ENCODE peak calls at places on chromosomes 1 and 21, in six cellular contexts. V is left ventricle myocardium inferior, N is dorsolateral prefrontal cortex, Y is lung, W is pancreas, D is GM12865. H is an unnamed sample.

GRCh38 chr1:46523556-46524443 is 27.6 kb downstream of the KNCN start:
- DNase-seq in N (no peak), V (no peak), W (peak; percentile 29), D (no peak), Y (no peak), H (no peak)

GRCh38 chr21:42317826-42318746 is 2.9 kb upstream of the TFF3 start:
- DNase-seq in W (no peak), N (no peak), V (no peak), Y (no peak), D (no peak), H (no peak)

GRCh38 chr1:15948600-15949452 is 27.1 kb downstream of the ZBTB17 start:
- DNase-seq in V (peak; percentile 64), N (no peak), D (peak; percentile 37), W (no peak), Y (peak; percentile 89), H (no peak)

GRCh38 chr1:16236091-16236494 is 890 bp downstream of the CPLANE2 start:
- DNase-seq in Y (peak; percentile 53), N (no peak), W (peak; percentile 56), V (no peak), D (peak; percentile 69), H (peak; percentile 76)

GRCh38 chr1:222136869-222137268 is 395.0 kb upstream of the DUSP10 start:
- DNase-seq in N (no peak), Y (no peak), D (no peak), W (no peak), V (no peak), H (no peak)

GRCh38 chr1:200124309-200124708 is 96.8 kb downstream of the NR5A2 start:
- DNase-seq in N (no peak), W (no peak), V (no peak), D (no peak), Y (no peak), H (no peak)

GRCh38 chr1:22229374-22229773 is 86.5 kb upstream of the WNT4 start:
- DNase-seq in N (no peak), V (no peak), W (no peak), D (no peak), Y (no peak), H (no peak)

GRCh38 chr1:218135358-218135757 is 149.7 kb upstream of the RRP15 start:
- DNase-seq in W (no peak), Y (no peak), D (no peak), V (no peak), N (no peak), H (no peak)

GRCh38 chr1:187971851-187972250 is 1143.1 kb downstream of the PLA2G4A start:
- DNase-seq in N (no peak), W (no peak), D (no peak), Y (no peak), V (no peak), H (no peak)

GRCh38 chr1:198275598-198275997 is 118.8 kb downstream of the NEK7 start:
- DNase-seq in Y (no peak), V (no peak), N (no peak), W (no peak), D (no peak), H (no peak)

GRCh38 chr1:224408294-224408590 is 26.4 kb downstream of the WDR26 start:
- DNase-seq in D (no peak), N (no peak), W (no peak), V (no peak), Y (no peak), H (no peak)

GRCh38 chr1:7454052-7454815 is 316.9 kb upstream of the VAMP3 start:
- DNase-seq in W (peak; percentile 51), V (peak; percentile 31), N (no peak), Y (peak; percentile 40), D (peak; percentile 28), H (no peak)

GRCh38 chr1:907611-908451 is 15.9 kb upstream of the SAMD11 start:
- DNase-seq in D (no peak), N (no peak), Y (no peak), W (peak; percentile 58), V (no peak), H (no peak)

GRCh38 chr1:101203812-101204540 is 32.8 kb upstream of the S1PR1 start:
- DNase-seq in D (no peak), Y (no peak), W (no peak), N (no peak), V (no peak), H (no peak)

GRCh38 chr21:37429356-37429755 is 62.8 kb downstream of the DYRK1A start:
- DNase-seq in D (no peak), W (no peak), V (no peak), N (no peak), Y (no peak), H (no peak)

GRCh38 chr1:93811646-93812045 is 67.4 kb downstream of the DNTTIP2 start:
- DNase-seq in D (no peak), V (no peak), N (no peak), W (no peak), Y (no peak), H (no peak)

GRCh38 chr1:12450090-12450764 is 167.8 kb downstream of the DHRS3 start:
- DNase-seq in W (no peak), D (no peak), V (peak; percentile 48), Y (no peak), N (peak; percentile 41), H (no peak)

GRCh38 chr1:42922687-42923366 is 35.8 kb downstream of the SLC2A1 start:
- DNase-seq in N (no peak), W (no peak), D (peak; percentile 85), V (no peak), Y (peak; percentile 45), H (peak; percentile 85)

GRCh38 chr1:8170059-8170835 is 144.1 kb upstream of the ERRFI1 start:
- DNase-seq in W (peak; percentile 68), D (no peak), V (no peak), N (no peak), Y (no peak), H (no peak)

GRCh38 chr1:220878223-220879081 is 791 bp upstream of the HLX start:
- DNase-seq in V (peak; percentile 41), N (no peak), Y (no peak), W (peak; percentile 60), D (peak; percentile 35), H (no peak)

GRCh38 chr1:11692899-11693590 is 1.5 kb downstream of the DRAXIN start:
- DNase-seq in N (no peak), W (no peak), Y (no peak), V (no peak), D (no peak), H (peak; percentile 32)

GRCh38 chr1:162823231-162823630 is 32.7 kb downstream of the HSD17B7 start:
- DNase-seq in Y (no peak), N (no peak), W (no peak), D (no peak), V (no peak), H (no peak)

GRCh38 chr21:24025101-24025500 is 1582.2 kb downstream of the MRPL39 start:
- DNase-seq in V (no peak), Y (no peak), D (no peak), N (no peak), W (no peak), H (no peak)

GRCh38 chr21:44957901-44958451 is 18.1 kb downstream of the SLX9 start:
- DNase-seq in V (peak; percentile 35), D (no peak), Y (no peak), W (peak; percentile 67), N (no peak), H (no peak)

GRCh38 chr1:31759266-31760023 is 4.7 kb downstream of the ADGRB2 start:
- DNase-seq in W (peak; percentile 12), N (no peak), Y (no peak), V (no peak), D (no peak), H (no peak)

GRCh38 chr1:36771678-36772284 is 262.5 kb downstream of the GRIK3 start:
- DNase-seq in Y (no peak), D (no peak), N (no peak), W (no peak), V (no peak), H (no peak)
- H3K4me3 ChIP-seq in Y (no peak overlapping the region), D (no peak overlapping the region), N (no peak overlapping the region), W (no peak overlapping the region), V (no peak overlapping the region), H (no peak overlapping the region)

DNA sequence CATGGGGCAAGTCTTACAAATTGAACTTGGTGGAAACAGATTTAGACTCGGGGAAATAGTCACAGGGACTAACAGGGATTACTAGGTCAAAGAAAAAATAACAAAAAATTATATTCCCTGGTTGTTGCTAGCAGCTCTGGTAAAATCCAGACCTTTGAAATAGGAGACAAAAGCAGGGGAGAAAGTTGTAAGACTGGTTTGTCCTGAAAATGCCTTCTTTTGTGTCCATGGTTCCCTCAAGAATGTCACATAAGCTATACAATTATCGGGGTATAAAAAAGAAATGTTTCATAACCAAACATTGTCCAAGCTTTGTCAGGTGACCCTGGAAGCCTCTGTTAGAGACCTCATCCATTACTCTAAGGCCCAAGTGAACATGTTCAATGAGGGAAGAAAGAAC is 33.1 kb downstream of the KIAA0319L start:
- DNase-seq in D (no peak), V (no peak), W (no peak), Y (no peak), N (no peak), H (no peak)
- H3K4me3 ChIP-seq in D (no peak overlapping the region), V (no peak overlapping the region), W (no peak overlapping the region), Y (no peak overlapping the region), N (no peak overlapping the region), H (no peak overlapping the region)

GRCh38 chr1:203199481-203200058 is 13.1 kb upstream of the CHI3L1 start:
- DNase-seq in N (no peak), W (no peak), V (no peak), D (no peak), Y (no peak), H (no peak)
- H3K4me3 ChIP-seq in N (no peak overlapping the region), W (no peak overlapping the region), V (no peak overlapping the region), D (no peak overlapping the region), Y (no peak overlapping the region), H (no peak overlapping the region)

GRCh38 chr1:37797750-37798345 is 4.2 kb downstream of the MANEAL start:
- DNase-seq in Y (no peak), N (no peak), W (no peak), V (no peak), D (no peak), H (no peak)

GRCh38 chr1:37793773-37794371 is at the start of gene MANEAL:
- DNase-seq in Y (no peak), D (peak; percentile 84), W (peak; percentile 80), N (peak; percentile 31), V (peak; percentile 32), H (no peak)

GRCh38 chr1:37794372-37795339 is 1.0 kb downstream of the MANEAL start:
- DNase-seq in V (no peak), Y (no peak), N (no peak), D (no peak), W (peak; percentile 80), H (no peak)

GRCh38 chr1:37795340-37796110 is 1.9 kb downstream of the MANEAL start:
- DNase-seq in Y (peak; percentile 53), N (no peak), W (peak; percentile 89), D (peak; percentile 23), V (peak; percentile 53), H (no peak)

DNA sequence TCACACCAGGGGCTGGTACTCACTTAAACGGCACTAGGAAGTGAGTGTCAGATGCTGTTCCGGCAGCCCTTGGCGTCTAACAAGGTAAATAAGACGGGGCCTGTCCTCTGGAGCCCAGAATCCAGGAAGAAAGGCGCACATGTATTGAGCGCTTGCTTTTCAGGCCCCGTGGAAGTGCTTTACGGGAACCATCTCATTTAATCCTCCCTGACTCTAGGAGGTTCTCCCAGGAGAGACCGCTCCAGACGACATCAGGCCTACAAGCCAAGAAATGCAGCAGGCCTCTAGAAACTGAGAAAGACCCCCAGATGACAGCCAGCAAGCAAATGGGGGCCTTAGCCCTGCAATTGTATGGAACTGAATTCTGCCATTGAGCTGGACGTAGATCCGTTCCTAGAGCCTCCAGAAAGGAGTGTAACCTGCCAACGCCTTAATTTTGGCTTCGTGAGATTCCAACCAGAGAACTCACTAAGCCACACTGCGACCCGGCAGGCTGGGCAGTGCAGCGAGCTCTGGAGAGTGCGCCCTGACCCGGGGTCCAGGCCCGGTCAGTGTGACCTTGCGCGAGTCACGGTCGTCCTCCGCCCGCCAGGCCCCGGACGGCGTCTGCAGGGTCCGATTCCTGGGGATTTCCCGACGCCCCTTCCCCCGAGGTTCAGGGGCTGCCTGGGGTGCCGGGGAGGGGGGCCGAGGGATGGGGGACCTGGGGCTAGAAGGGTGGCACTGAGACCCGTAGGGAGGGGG is 532 bp upstream of the MANEAL start:
- DNase-seq in D (no peak), N (no peak), W (peak; percentile 72), Y (no peak), V (no peak), H (no peak)
- H3K4me3 ChIP-seq in D (peak overlapping the region; percentile 65), N (peak overlapping the region; percentile 68), W (peak overlapping the region; percentile 37), Y (peak overlapping the region; percentile 59), V (peak overlapping the region; percentile 72), H (peak overlapping the region; percentile 54)

H was measured in Jurkat, Clone E6-1.